ENCODE peak calls at places on chromosomes 6 and 20, in eight cellular contexts. Y is HCT116, E is GM23338, V is cardiac fibroblast, X is brain microvascular endothelial cell, T is HFFc6, N is AG04450, U is Panc1. D is an unnamed sample.

GRCh38 chr6:162845972-162846371 is 118.2 kb downstream of the PACRG start:
- DNase-seq in T (no peak), U (no peak), X (no peak), N (no peak), E (no peak), Y (no peak), V (no peak), D (no peak)

GRCh38 chr6:168039301-168039700 is 39.7 kb downstream of the FRMD1 start:
- DNase-seq in T (no peak), N (no peak), V (no peak), U (no peak), X (no peak), Y (no peak), E (no peak), D (no peak)

GRCh38 chr6:31794866-31795615 is 511 bp downstream of the VARS1 start:
- DNase-seq in Y (no peak), X (no peak), N (no peak), E (peak), V (peak), U (no peak), T (peak), D (peak)

GRCh38 chr6:79377047-79377446 is 142.6 kb upstream of the HMGN3 start:
- DNase-seq in E (no peak), N (no peak), U (no peak), T (no peak), Y (no peak), V (peak), X (no peak), D (no peak)

GRCh38 chr20:15842872-15843271 is 730.4 kb downstream of the KIF16B start:
- DNase-seq in U (no peak), E (no peak), Y (no peak), X (no peak), N (no peak), V (no peak), T (no peak), D (no peak)

GRCh38 chr6:20791932-20792331 is 257.7 kb downstream of the CDKAL1 start:
- DNase-seq in T (no peak), V (peak), N (no peak), U (no peak), X (no peak), E (no peak), Y (no peak), D (no peak)

GRCh38 chr6:90485615-90486277 is 101.1 kb downstream of the MAP3K7 start:
- DNase-seq in Y (no peak), T (no peak), U (no peak), X (no peak), N (no peak), E (no peak), V (no peak), D (no peak)

GRCh38 chr6:170208171-170208601 is 82.7 kb downstream of the DLL1 start:
- DNase-seq in T (no peak), X (no peak), V (no peak), U (no peak), Y (no peak), N (no peak), E (no peak), D (no peak)

GRCh38 chr6:30231067-30231466 is 17.9 kb upstream of the TRIM26 start:
- DNase-seq in X (no peak), T (no peak), U (no peak), Y (no peak), V (no peak), E (no peak), N (no peak), D (no peak)

GRCh38 chr20:41309817-41310216 is 7.7 kb downstream of the ZHX3 start:
- DNase-seq in E (no peak), U (no peak), N (no peak), X (no peak), V (peak), Y (no peak), T (peak), D (no peak)

GRCh38 chr6:42369568-42369967 is 82.2 kb downstream of the TRERF1 start:
- DNase-seq in T (no peak), V (no peak), X (no peak), Y (no peak), U (no peak), E (peak), N (no peak), D (no peak)

GRCh38 chr6:14417377-14417776 is 299.8 kb downstream of the CD83 start:
- DNase-seq in U (no peak), Y (no peak), X (no peak), N (no peak), T (no peak), E (no peak), V (no peak), D (no peak)

GRCh38 chr20:37781626-37782025 is 87.8 kb downstream of the CTNNBL1 start:
- DNase-seq in X (no peak), Y (no peak), V (no peak), N (no peak), U (no peak), T (no peak), E (peak), D (no peak)

GRCh38 chr20:21259346-21259745 is 43.8 kb upstream of the XRN2 start:
- DNase-seq in Y (no peak), T (no peak), X (no peak), U (no peak), N (no peak), E (no peak), V (no peak), D (no peak)

GRCh38 chr6:147283460-147283859 is 79.2 kb downstream of the STXBP5 start:
- DNase-seq in X (no peak), U (no peak), T (peak), E (no peak), V (no peak), Y (no peak), N (no peak), D (no peak)

GRCh38 chr6:132830236-132830799 is 15.9 kb downstream of the RPS12 start:
- DNase-seq in E (peak), Y (no peak), V (peak), U (no peak), T (no peak), X (no peak), N (no peak), D (no peak)

GRCh38 chr20:22288156-22288555 is 296.2 kb downstream of the FOXA2 start:
- DNase-seq in E (no peak), V (no peak), Y (no peak), X (no peak), N (no peak), T (no peak), U (no peak), D (no peak)

GRCh38 chr6:71194730-71195129 is 93.9 kb upstream of the OGFRL1 start:
- DNase-seq in X (peak), N (no peak), U (no peak), T (peak), Y (no peak), E (no peak), V (peak), D (no peak)

GRCh38 chr6:111984081-111984480 is 69.8 kb upstream of the CCN6 start:
- DNase-seq in E (no peak), U (no peak), V (no peak), T (no peak), N (no peak), Y (no peak), X (no peak), D (no peak)

GRCh38 chr6:93779086-93779858 is 359.9 kb upstream of the EPHA7 start:
- DNase-seq in E (peak), U (no peak), N (no peak), Y (no peak), V (peak), X (peak), T (no peak), D (no peak)

GRCh38 chr6:142697912-142698311 is 247.1 kb downstream of the HIVEP2 start:
- DNase-seq in E (no peak), V (peak), U (no peak), T (no peak), Y (no peak), X (no peak), N (no peak), D (no peak)

GRCh38 chr20:17210983-17211382 is 15.9 kb upstream of the PCSK2 start:
- DNase-seq in X (no peak), V (no peak), N (no peak), Y (no peak), E (no peak), T (no peak), U (no peak), D (no peak)

GRCh38 chr6:73722318-73723060 is 26.5 kb downstream of the CD109 start:
- DNase-seq in E (no peak), T (peak), V (peak), Y (no peak), X (peak), N (peak), U (no peak), D (no peak)

GRCh38 chr20:24465730-24466129 is 3.7 kb upstream of the SYNDIG1 start:
- DNase-seq in E (no peak), T (peak), U (no peak), X (no peak), V (peak), Y (no peak), N (no peak), D (no peak)

GRCh38 chr6:114090626-114091025 is 119.7 kb upstream of the HDAC2 start:
- DNase-seq in X (no peak), N (no peak), E (no peak), Y (no peak), V (no peak), U (no peak), T (no peak), D (no peak)

GRCh38 chr6:56764081-56764566 is 121.4 kb upstream of the DST start:
- DNase-seq in U (no peak), E (peak), V (peak), X (no peak), T (peak), Y (peak), N (no peak), D (no peak)

GRCh38 chr6:100100776-100101175 is 106.8 kb upstream of the MCHR2 start:
- DNase-seq in E (no peak), X (no peak), V (no peak), N (no peak), T (no peak), Y (no peak), U (no peak), D (no peak)

GRCh38 chr6:160240691-160241084 is 17.9 kb downstream of the SLC22A2 start:
- DNase-seq in X (no peak), N (no peak), E (peak), Y (no peak), V (no peak), U (no peak), T (no peak), D (no peak)

GRCh38 chr6:160238786-160239751 is 19.6 kb downstream of the SLC22A2 start:
- DNase-seq in Y (no peak), X (no peak), V (peak), T (no peak), N (no peak), U (no peak), E (no peak), D (no peak)

GRCh38 chr6:160239929-160240690 is 18.5 kb downstream of the SLC22A2 start:
- DNase-seq in X (no peak), N (no peak), E (peak), V (no peak), U (no peak), T (no peak), Y (no peak), D (no peak)

DNA sequence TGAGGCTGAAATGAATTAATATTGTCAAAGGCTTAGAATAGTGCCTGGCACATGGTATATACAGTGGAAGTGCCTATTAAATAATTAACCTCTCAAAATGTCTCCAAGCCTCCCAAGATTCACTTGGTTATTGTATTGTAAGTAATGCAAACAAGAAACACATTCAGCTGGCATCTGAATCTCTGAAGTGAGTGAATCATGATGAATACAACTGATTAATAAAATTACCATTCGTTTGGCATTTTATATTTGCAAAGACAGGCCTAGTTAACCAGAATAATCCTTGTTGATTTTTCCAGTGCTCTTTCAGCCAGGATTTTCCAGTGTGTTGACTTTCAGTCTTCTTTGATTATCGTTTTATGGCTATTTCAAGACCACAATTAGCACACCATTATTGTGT is 20.4 kb downstream of the SLC22A2 start:
- DNase-seq in V (no peak), U (no peak), Y (no peak), T (no peak), X (no peak), E (no peak), N (no peak), D (no peak)
- TF ChIP-seq CTCF in V (no peak), U (no peak), Y (no peak), T (no peak), X (no peak), E (no peak), N (no peak), D (no peak)

GRCh38 chr6:97958143-97958542 is 675.1 kb upstream of the MMS22L start:
- DNase-seq in U (no peak), X (no peak), E (peak), T (no peak), V (peak), N (no peak), Y (no peak), D (no peak)
- TF ChIP-seq CTCF in U (no peak), X (no peak), E (no peak), T (no peak), V (no peak), N (no peak), Y (no peak), D (no peak)

GRCh38 chr6:7424967-7425807 is 35.6 kb downstream of the RIOK1 start:
- DNase-seq in X (peak), T (peak), V (peak), U (peak), N (no peak), Y (peak), E (peak), D (no peak)
- TF ChIP-seq CTCF in X (peak), T (peak), V (peak), U (no peak), N (peak), Y (peak), E (peak), D (peak)

DNA sequence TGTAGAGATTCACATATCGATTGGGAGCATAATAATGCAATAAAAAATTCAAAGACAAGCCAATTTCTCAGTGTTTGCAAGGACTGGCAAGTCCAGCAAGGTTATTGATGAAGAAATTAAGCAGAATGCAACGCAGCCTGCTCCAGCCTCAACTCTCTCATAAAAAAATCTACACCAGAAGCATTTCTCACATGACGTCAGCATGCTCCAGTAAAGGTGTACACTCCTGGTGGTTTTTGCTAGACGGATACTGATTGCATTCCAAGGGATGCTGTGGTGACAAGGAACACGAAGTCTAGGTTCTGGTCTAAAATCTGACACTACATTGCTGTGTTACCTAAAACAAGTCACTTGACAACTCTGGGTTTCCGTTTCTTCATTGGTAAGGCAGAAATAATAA is 167.4 kb upstream of the PRND start:
- DNase-seq in Y (no peak), E (no peak), N (no peak), X (no peak), U (no peak), V (no peak), T (no peak), D (no peak)
- TF ChIP-seq CTCF in Y (no peak), E (no peak), N (no peak), X (no peak), U (no peak), V (no peak), T (no peak), D (no peak)

GRCh38 chr6:140538926-140539325 is 1164.5 kb upstream of the CITED2 start:
- DNase-seq in Y (no peak), X (no peak), E (peak), N (no peak), T (peak), U (no peak), V (no peak), D (no peak)
- TF ChIP-seq CTCF in Y (no peak), X (peak), E (no peak), N (no peak), T (peak), U (peak), V (no peak), D (no peak)

GRCh38 chr20:34877002-34877264 is 521 bp downstream of the ACSS2 start:
- DNase-seq in E (peak), Y (no peak), X (no peak), N (no peak), U (no peak), T (no peak), V (no peak), D (no peak)
- TF ChIP-seq CTCF in E (no peak), Y (no peak), X (no peak), N (no peak), U (no peak), T (no peak), V (no peak), D (no peak)

DNA sequence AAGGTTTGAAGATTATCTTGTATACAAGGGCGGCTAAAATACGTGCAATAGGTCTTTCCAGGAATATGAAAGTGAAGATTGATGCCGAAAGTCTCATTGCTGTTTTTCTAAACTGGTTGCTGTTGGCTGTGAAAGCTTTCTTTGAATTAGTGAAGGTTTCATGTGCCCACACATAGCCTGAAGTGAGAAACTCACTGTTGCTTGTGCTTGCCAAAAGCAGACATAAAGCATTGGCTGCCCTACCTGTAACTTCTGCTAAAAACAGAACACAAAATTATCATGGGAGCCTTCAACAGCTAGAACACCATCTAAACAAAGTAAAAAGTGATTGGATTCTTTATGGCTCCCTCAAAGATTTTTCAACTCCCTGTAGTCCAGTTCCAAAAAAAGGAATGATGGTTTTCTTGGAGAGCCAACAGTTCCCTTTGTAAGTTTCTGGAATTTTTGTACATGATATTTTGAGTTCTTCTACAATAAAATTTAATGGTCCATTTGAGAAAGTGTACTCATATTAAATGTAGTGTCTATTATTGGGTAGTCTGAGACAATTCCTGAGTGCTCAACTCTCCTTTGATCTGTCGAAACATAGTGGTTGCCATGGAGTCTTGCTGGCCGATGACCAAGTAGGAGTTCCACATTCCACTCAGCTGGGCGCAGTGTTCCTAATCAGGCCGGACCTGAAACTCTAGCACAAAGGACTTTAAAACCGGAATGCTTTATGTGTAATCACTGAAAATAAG is 68.5 kb downstream of the PLEKHG1 start:
- DNase-seq in E (peak), Y (peak), N (peak), V (peak), X (peak), T (peak), U (no peak), D (peak)
- TF ChIP-seq CTCF in E (no peak), Y (peak), N (peak), V (peak), X (peak), T (no peak), U (no peak), D (no peak)

GRCh38 chr20:32831982-32832381 is 12.2 kb downstream of the MAPRE1 start:
- DNase-seq in X (no peak), E (no peak), T (no peak), N (no peak), Y (no peak), U (no peak), V (no peak), D (no peak)
- TF ChIP-seq CTCF in X (no peak), E (no peak), T (no peak), N (no peak), Y (no peak), U (no peak), V (no peak), D (no peak)

GRCh38 chr6:43950731-43951062 is 176.6 kb downstream of the MRPL14 start:
- DNase-seq in N (no peak), U (no peak), E (no peak), X (no peak), Y (no peak), V (no peak), T (no peak), D (no peak)

GRCh38 chr6:43952746-43953145 is 174.5 kb downstream of the MRPL14 start:
- DNase-seq in T (no peak), X (no peak), E (no peak), U (no peak), V (no peak), Y (peak), N (no peak), D (no peak)

GRCh38 chr6:43953256-43953655 is 174.0 kb downstream of the MRPL14 start:
- DNase-seq in X (no peak), U (no peak), T (no peak), N (no peak), E (no peak), Y (no peak), V (no peak), D (no peak)

GRCh38 chr6:43951063-43951755 is 176.0 kb downstream of the MRPL14 start:
- DNase-seq in U (no peak), X (no peak), Y (peak), N (no peak), T (no peak), E (peak), V (peak), D (no peak)

DNA sequence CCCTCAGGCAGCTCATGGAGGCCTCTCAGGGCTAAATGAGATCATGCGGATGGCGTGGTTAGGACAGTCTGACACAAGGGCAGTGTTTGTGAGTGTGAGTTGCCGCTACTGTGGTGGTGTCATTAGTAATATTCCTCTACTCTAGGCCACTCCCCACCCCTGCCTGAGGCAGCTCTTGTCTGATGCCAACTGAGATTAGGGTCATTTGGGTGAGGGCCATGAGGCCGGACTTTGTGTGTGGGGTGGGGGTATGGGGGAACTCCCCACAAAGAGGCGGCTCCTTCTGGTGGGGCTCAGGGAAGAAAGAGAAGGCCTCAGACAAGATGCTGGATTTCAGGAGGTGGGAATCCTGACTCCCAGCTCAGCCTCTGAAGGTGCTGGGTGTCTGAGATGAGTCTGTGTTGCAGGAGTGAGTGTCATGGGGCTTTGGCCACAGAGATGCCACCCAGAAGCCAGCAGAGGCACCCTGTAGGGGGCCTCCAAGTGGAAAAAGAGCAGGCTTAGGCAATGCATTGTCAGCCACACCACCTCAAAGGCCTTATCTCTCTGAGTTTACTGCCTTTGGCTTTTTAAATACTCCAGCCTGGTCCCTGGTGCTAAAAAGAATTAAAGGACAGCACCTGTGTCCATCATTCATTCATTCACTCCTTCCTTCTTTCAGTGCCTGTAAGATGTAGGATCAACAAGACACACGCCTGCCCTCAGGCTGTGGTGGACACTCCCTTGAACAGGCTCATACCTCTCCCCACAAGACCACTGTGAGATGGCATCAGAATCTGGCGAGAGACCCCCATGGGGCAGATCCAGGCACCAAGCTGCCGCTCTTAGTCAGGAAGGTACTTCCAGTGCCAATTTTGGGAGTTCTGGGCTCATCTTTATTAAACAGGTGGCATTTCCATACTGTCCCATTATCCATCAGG is 175.2 kb downstream of the MRPL14 start:
- DNase-seq in U (no peak), N (no peak), T (peak), X (no peak), E (no peak), Y (no peak), V (no peak), D (no peak)
- TF ChIP-seq CTCF in U (no peak), N (no peak), T (no peak), X (no peak), E (no peak), Y (no peak), V (no peak), D (no peak)

D was measured in mesothelial cell of epicardium.